ENCODE peak calls at places on chromosomes 7 and 10, in eight cellular contexts. One of them, this sample, is unnamed.

GRCh38 chr10:67306588-67307205 is 380.9 kb downstream of the LRRTM3 start:
- DNase-seq in breast epithelium: no peak
- DNase-seq in K562: peak; percentile 34
- DNase-seq in GM12891: peak; percentile 11
- DNase-seq in SK-N-SH: peak; percentile 36
- DNase-seq in GM23338: peak; percentile 82
- DNase-seq in sigmoid colon: no peak
- DNase-seq in GM12892: peak; percentile 5
- DNase-seq in this sample: no peak

GRCh38 chr10:99233000-99233679 is 2.5 kb downstream of the HPSE2 start:
- DNase-seq in GM12892: no peak
- DNase-seq in SK-N-SH: peak; percentile 30
- DNase-seq in breast epithelium: no peak
- DNase-seq in K562: no peak
- DNase-seq in sigmoid colon: no peak
- DNase-seq in GM23338: peak; percentile 30
- DNase-seq in GM12891: no peak
- DNase-seq in this sample: no peak

GRCh38 chr10:113475381-113475807 is 77.5 kb upstream of the HABP2 start:
- DNase-seq in GM12892: no peak
- DNase-seq in GM23338: no peak
- DNase-seq in sigmoid colon: no peak
- DNase-seq in K562: no peak
- DNase-seq in GM12891: no peak
- DNase-seq in SK-N-SH: no peak
- DNase-seq in breast epithelium: peak; percentile 85
- DNase-seq in this sample: peak; percentile 77

GRCh38 chr10:85400981-85401695 is 965.5 kb downstream of the GRID1 start:
- DNase-seq in sigmoid colon: no peak
- DNase-seq in K562: no peak
- DNase-seq in GM23338: no peak
- DNase-seq in breast epithelium: no peak
- DNase-seq in GM12891: no peak
- DNase-seq in SK-N-SH: no peak
- DNase-seq in GM12892: no peak
- DNase-seq in this sample: no peak

GRCh38 chr10:21292763-21293517 is 232.5 kb downstream of the SKIDA1 start:
- DNase-seq in GM23338: peak; percentile 91
- DNase-seq in SK-N-SH: no peak
- DNase-seq in GM12892: no peak
- DNase-seq in GM12891: no peak
- DNase-seq in sigmoid colon: peak; percentile 74
- DNase-seq in breast epithelium: peak; percentile 86
- DNase-seq in K562: no peak
- DNase-seq in this sample: peak; percentile 67

GRCh38 chr10:46552526-46553237 is 3.8 kb downstream of the GPRIN2 start:
- DNase-seq in GM12892: no peak
- DNase-seq in SK-N-SH: no peak
- DNase-seq in breast epithelium: no peak
- DNase-seq in GM23338: no peak
- DNase-seq in K562: no peak
- DNase-seq in sigmoid colon: peak; percentile 57
- DNase-seq in GM12891: peak; percentile 22
- DNase-seq in this sample: peak; percentile 77

GRCh38 chr7:5679741-5680473 is 101.6 kb downstream of the RNF216 start:
- DNase-seq in GM23338: no peak
- DNase-seq in GM12891: peak; percentile 46
- DNase-seq in GM12892: peak; percentile 53
- DNase-seq in breast epithelium: no peak
- DNase-seq in SK-N-SH: no peak
- DNase-seq in sigmoid colon: peak; percentile 83
- DNase-seq in K562: no peak
- DNase-seq in this sample: no peak

GRCh38 chr7:74615933-74616780 is 41.4 kb upstream of the GTF2I start:
- DNase-seq in SK-N-SH: no peak
- DNase-seq in K562: no peak
- DNase-seq in breast epithelium: no peak
- DNase-seq in GM12891: no peak
- DNase-seq in GM12892: no peak
- DNase-seq in GM23338: no peak
- DNase-seq in sigmoid colon: no peak
- DNase-seq in this sample: no peak

GRCh38 chr10:79093658-79094411 is 25.1 kb downstream of the ZMIZ1 start:
- DNase-seq in K562: peak; percentile 82
- DNase-seq in breast epithelium: peak; percentile 89
- DNase-seq in sigmoid colon: peak; percentile 86
- DNase-seq in SK-N-SH: no peak
- DNase-seq in GM12892: no peak
- DNase-seq in GM12891: no peak
- DNase-seq in GM23338: peak; percentile 25
- DNase-seq in this sample: peak; percentile 68
- TF ChIP-seq POLR2AphosphoS5 in K562: peak; percentile 44
- TF ChIP-seq POLR2AphosphoS5 in breast epithelium: peak; percentile 75
- TF ChIP-seq POLR2AphosphoS5 in sigmoid colon: peak; percentile 56
- TF ChIP-seq POLR2AphosphoS5 in SK-N-SH: no peak
- TF ChIP-seq POLR2AphosphoS5 in GM12892: no peak
- TF ChIP-seq POLR2AphosphoS5 in GM12891: no peak
- TF ChIP-seq POLR2AphosphoS5 in GM23338: no peak
- TF ChIP-seq POLR2AphosphoS5 in this sample: peak; percentile 46

GRCh38 chr7:128735433-128735832 is 3.7 kb upstream of the CALU start:
- DNase-seq in GM12892: no peak
- DNase-seq in K562: no peak
- DNase-seq in breast epithelium: no peak
- DNase-seq in GM12891: no peak
- DNase-seq in SK-N-SH: no peak
- DNase-seq in GM23338: no peak
- DNase-seq in sigmoid colon: no peak
- DNase-seq in this sample: no peak
- TF ChIP-seq POLR2AphosphoS5 in GM12892: no peak
- TF ChIP-seq POLR2AphosphoS5 in K562: no peak
- TF ChIP-seq POLR2AphosphoS5 in breast epithelium: no peak
- TF ChIP-seq POLR2AphosphoS5 in GM12891: no peak
- TF ChIP-seq POLR2AphosphoS5 in SK-N-SH: no peak
- TF ChIP-seq POLR2AphosphoS5 in GM23338: no peak
- TF ChIP-seq POLR2AphosphoS5 in sigmoid colon: no peak
- TF ChIP-seq POLR2AphosphoS5 in this sample: no peak

DNA sequence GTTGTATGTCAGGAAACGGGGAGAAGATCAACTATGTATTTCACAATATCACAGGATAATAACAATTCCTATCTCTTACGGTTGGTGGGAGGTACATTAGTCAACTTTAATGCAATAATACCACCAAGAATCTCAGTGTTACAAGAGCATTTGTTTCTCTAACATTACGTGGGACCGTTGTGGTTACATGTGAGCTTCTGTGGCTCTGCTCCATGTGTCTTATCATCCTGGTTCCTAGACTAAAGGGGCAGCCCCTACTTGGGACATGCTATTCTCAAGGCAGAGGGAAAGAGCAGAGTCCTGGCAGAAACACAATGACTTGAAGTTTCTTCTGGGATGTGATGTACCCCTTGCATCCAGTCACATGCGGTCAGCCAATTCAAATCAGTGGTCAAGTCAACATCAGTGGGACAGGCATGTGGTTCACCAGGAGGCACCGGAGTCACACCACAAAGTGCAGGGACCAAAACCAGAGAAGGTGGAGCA is 2.5 kb upstream of the ZNF22 start:
- DNase-seq in sigmoid colon: peak; percentile 75
- DNase-seq in breast epithelium: peak; percentile 43
- DNase-seq in SK-N-SH: no peak
- DNase-seq in K562: no peak
- DNase-seq in GM12891: no peak
- DNase-seq in GM12892: no peak
- DNase-seq in GM23338: no peak
- DNase-seq in this sample: no peak
- TF ChIP-seq POLR2AphosphoS5 in sigmoid colon: peak; percentile 34
- TF ChIP-seq POLR2AphosphoS5 in breast epithelium: peak; percentile 38
- TF ChIP-seq POLR2AphosphoS5 in SK-N-SH: no peak
- TF ChIP-seq POLR2AphosphoS5 in K562: no peak
- TF ChIP-seq POLR2AphosphoS5 in GM12891: no peak
- TF ChIP-seq POLR2AphosphoS5 in GM12892: no peak
- TF ChIP-seq POLR2AphosphoS5 in GM23338: no peak
- TF ChIP-seq POLR2AphosphoS5 in this sample: no peak

GRCh38 chr7:24933298-24933697 is 46.7 kb downstream of the OSBPL3 start:
- DNase-seq in sigmoid colon: no peak
- DNase-seq in breast epithelium: no peak
- DNase-seq in K562: no peak
- DNase-seq in GM12892: no peak
- DNase-seq in GM23338: no peak
- DNase-seq in SK-N-SH: no peak
- DNase-seq in GM12891: no peak
- DNase-seq in this sample: no peak
- TF ChIP-seq POLR2AphosphoS5 in sigmoid colon: no peak
- TF ChIP-seq POLR2AphosphoS5 in breast epithelium: no peak
- TF ChIP-seq POLR2AphosphoS5 in K562: no peak
- TF ChIP-seq POLR2AphosphoS5 in GM12892: no peak
- TF ChIP-seq POLR2AphosphoS5 in GM23338: no peak
- TF ChIP-seq POLR2AphosphoS5 in SK-N-SH: no peak
- TF ChIP-seq POLR2AphosphoS5 in GM12891: no peak
- TF ChIP-seq POLR2AphosphoS5 in this sample: no peak

DNA sequence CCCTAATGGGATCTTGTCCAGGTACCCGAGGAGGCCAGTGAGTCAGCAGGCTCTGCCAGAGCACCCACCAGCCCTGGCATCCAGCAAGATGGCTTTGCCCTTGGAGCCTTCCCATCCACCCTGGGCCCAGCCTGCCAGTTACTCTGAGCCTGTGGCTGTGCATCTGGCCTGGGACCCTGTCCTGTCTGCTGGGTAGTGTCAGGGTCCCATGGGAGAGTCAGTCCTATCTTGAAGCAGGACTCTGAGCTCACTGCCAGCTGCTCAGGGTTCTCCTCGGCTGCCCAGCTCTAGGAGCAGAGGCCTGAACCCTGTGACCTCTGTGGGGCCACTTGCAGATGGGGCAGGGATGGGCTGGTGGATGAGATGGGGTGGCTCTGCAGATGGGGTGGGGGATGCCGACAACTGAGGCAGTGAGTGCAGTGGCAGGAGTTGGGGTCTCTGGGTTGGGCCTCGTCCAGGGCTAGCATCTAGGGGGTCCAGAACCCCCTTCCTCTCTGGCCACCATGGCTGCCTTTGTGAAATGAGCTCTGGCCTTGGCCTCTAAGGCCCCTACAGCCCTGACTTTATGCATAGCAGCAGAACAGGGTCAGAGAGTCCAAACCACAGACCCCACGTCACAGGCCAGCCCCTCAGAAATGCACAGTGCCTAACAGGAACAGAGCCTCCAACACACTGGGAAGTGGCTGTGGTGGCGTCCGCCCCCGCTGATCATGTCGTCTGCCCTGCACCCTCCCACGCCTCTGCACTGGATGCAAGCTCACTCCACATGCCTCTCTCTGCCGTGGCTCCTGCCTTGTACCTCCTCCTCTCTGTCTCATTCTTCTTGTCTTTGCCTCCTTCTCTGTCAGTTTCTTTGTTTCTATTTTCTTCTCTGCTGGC is 88.1 kb upstream of the RET start:
- DNase-seq in sigmoid colon: peak; percentile 28
- DNase-seq in GM12892: no peak
- DNase-seq in K562: peak; percentile 54
- DNase-seq in GM12891: peak; percentile 15
- DNase-seq in breast epithelium: no peak
- DNase-seq in SK-N-SH: peak; percentile 14
- DNase-seq in GM23338: no peak
- DNase-seq in this sample: no peak
- TF ChIP-seq POLR2AphosphoS5 in sigmoid colon: no peak
- TF ChIP-seq POLR2AphosphoS5 in GM12892: no peak
- TF ChIP-seq POLR2AphosphoS5 in K562: no peak
- TF ChIP-seq POLR2AphosphoS5 in GM12891: no peak
- TF ChIP-seq POLR2AphosphoS5 in breast epithelium: no peak
- TF ChIP-seq POLR2AphosphoS5 in SK-N-SH: no peak
- TF ChIP-seq POLR2AphosphoS5 in GM23338: no peak
- TF ChIP-seq POLR2AphosphoS5 in this sample: no peak

DNA sequence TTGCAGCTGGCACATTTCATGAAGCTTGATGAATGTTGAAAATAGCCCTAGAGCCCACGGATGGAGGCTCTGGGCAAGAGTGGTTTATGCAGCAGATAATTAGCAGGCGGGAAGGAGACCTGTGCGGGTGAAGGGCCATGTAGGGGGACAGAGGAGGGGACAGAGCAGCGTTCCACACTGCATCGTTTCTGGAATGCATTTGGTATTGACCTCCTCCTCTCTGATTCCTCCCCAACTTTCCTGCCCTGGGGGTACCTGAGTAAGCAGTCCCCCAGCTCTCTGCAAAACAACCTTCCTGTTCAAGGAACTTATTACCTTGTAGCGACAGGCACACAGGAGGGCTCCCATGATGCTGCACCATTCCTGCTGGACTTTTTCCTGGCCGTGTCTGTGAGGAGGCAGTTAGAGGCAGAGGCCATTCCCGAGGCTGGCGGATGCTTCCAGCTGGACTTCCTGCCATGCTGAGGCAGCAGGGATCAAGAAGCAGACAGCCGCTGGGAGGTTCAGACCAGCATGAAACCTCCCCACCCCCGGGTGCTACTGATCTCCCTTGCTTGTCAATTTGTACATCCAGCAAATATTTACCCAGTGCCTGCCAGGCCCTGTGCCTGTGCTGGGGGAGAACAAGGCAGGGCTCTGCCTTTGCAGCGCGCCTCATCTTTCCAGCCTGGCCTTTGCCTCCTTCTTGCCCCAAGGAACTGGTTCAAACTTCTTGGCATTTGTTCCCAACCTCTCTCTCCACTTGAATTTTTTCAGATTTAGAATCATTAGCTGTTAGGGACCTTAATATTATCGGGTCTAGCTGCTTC is 28.7 kb downstream of the SLC29A3 start:
- DNase-seq in sigmoid colon: no peak
- DNase-seq in breast epithelium: no peak
- DNase-seq in GM12891: no peak
- DNase-seq in SK-N-SH: no peak
- DNase-seq in GM23338: no peak
- DNase-seq in GM12892: no peak
- DNase-seq in K562: no peak
- DNase-seq in this sample: peak; percentile 69
- TF ChIP-seq POLR2AphosphoS5 in sigmoid colon: no peak
- TF ChIP-seq POLR2AphosphoS5 in breast epithelium: no peak
- TF ChIP-seq POLR2AphosphoS5 in GM12891: no peak
- TF ChIP-seq POLR2AphosphoS5 in SK-N-SH: no peak
- TF ChIP-seq POLR2AphosphoS5 in GM23338: no peak
- TF ChIP-seq POLR2AphosphoS5 in GM12892: no peak
- TF ChIP-seq POLR2AphosphoS5 in K562: no peak
- TF ChIP-seq POLR2AphosphoS5 in this sample: peak; percentile 69

This sample was measured in prostate gland.